ENCODE peak calls at places on chromosome 19, in four cellular contexts. One of them, this sample, is unnamed.

GRCh38 chr19:42658148-42658547 is 63.4 kb upstream of the CEACAM8 start:
- DNase-seq in K562: no peak
- DNase-seq in GM12878: no peak
- DNase-seq in GM12891: no peak
- DNase-seq in this sample: no peak

GRCh38 chr19:35734889-35735288 is 7.4 kb downstream of the IGFLR1 start:
- DNase-seq in K562: no peak
- DNase-seq in GM12878: no peak
- DNase-seq in GM12891: no peak
- DNase-seq in this sample: no peak

GRCh38 chr19:1401138-1401888 is at the start of gene GAMT:
- DNase-seq in K562: peak
- DNase-seq in GM12878: no peak
- DNase-seq in GM12891: peak
- DNase-seq in this sample: no peak

GRCh38 chr19:51143486-51143885 is 1.4 kb downstream of the SIGLEC7 start:
- DNase-seq in K562: no peak
- DNase-seq in GM12878: no peak
- DNase-seq in GM12891: no peak
- DNase-seq in this sample: no peak

GRCh38 chr19:50677636-50678035 is 28.4 kb downstream of the C19orf81 start:
- DNase-seq in K562: no peak
- DNase-seq in GM12878: no peak
- DNase-seq in GM12891: no peak
- DNase-seq in this sample: no peak

GRCh38 chr19:2050991-2051770 is at the start of gene MKNK2:
- DNase-seq in K562: peak
- DNase-seq in GM12878: no peak
- DNase-seq in GM12891: peak
- DNase-seq in this sample: peak

GRCh38 chr19:2561895-2562294 is 86.0 kb downstream of the GADD45B start:
- DNase-seq in K562: no peak
- DNase-seq in GM12878: peak
- DNase-seq in GM12891: peak
- DNase-seq in this sample: peak

GRCh38 chr19:482186-483041 is 13.9 kb upstream of the MADCAM1 start:
- DNase-seq in K562: no peak
- DNase-seq in GM12878: no peak
- DNase-seq in GM12891: no peak
- DNase-seq in this sample: no peak

GRCh38 chr19:45879055-45879454 is 6.9 kb downstream of the IRF2BP1 start:
- DNase-seq in K562: no peak
- DNase-seq in GM12878: no peak
- DNase-seq in GM12891: no peak
- DNase-seq in this sample: no peak

GRCh38 chr19:39413903-39414608 is 1.6 kb downstream of the PLEKHG2 start:
- DNase-seq in K562: peak
- DNase-seq in GM12878: no peak
- DNase-seq in GM12891: no peak
- DNase-seq in this sample: no peak

GRCh38 chr19:11984986-11985385 is 20.1 kb downstream of the ZNF763 start:
- DNase-seq in K562: peak
- DNase-seq in GM12878: no peak
- DNase-seq in GM12891: no peak
- DNase-seq in this sample: no peak

GRCh38 chr19:40650749-40651305 is 39.6 kb downstream of the NUMBL start:
- DNase-seq in K562: no peak
- DNase-seq in GM12878: no peak
- DNase-seq in GM12891: no peak
- DNase-seq in this sample: no peak

GRCh38 chr19:30781047-30781446 is 408.9 kb downstream of the ZNF536 start:
- DNase-seq in K562: no peak
- DNase-seq in GM12878: no peak
- DNase-seq in GM12891: no peak
- DNase-seq in this sample: no peak

GRCh38 chr19:772730-773436 is 22.0 kb downstream of the MISP start:
- DNase-seq in K562: no peak
- DNase-seq in GM12878: no peak
- DNase-seq in GM12891: no peak
- DNase-seq in this sample: no peak

GRCh38 chr19:16604615-16605014 is 23.4 kb downstream of the MED26 start:
- DNase-seq in K562: no peak
- DNase-seq in GM12878: no peak
- DNase-seq in GM12891: no peak
- DNase-seq in this sample: no peak

DNA sequence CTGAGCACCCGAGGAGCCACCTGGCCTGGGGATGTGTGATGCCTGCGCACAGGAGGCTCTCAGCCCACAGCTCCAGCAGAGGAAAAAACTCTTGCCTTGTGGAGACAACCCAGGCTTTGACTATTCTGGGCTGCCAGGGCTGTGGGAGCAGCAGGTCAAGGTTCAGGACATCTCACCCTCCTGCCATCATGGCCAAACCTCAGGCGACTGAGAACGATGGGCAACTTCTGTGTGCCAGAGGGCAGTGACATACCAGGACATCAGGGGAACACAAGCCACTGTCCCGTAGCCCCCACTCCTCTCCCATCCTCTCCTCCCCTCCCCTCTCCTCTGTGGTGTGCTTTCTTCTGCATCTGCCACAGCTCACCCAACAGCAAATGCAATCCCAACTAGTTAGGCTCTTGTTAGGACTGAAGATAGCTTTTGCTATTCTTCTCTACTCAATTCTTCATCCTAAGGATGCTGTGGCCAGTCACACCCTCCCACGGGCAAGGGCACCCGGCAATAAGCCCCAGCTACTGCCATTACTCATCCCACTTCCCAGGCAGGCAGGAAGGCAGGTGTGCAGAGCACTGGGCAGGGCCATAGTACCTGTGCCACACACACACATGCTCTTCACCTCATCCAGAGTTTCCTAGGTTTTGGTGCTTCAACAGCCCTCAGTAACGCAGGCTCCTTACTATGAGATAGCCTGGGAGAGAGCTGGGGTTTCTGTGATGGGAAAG is 16.8 kb downstream of the ELL start:
- DNase-seq in K562: no peak
- DNase-seq in GM12878: no peak
- DNase-seq in GM12891: no peak
- DNase-seq in this sample: no peak
- TF ChIP-seq SPI1 in K562: no peak
- TF ChIP-seq SPI1 in GM12878: no peak
- TF ChIP-seq SPI1 in GM12891: no peak
- TF ChIP-seq SPI1 in this sample: no peak

GRCh38 chr19:49445997-49446396 is 4.7 kb upstream of the SLC17A7 start:
- DNase-seq in K562: no peak
- DNase-seq in GM12878: no peak
- DNase-seq in GM12891: no peak
- DNase-seq in this sample: no peak
- TF ChIP-seq SPI1 in K562: no peak
- TF ChIP-seq SPI1 in GM12878: no peak
- TF ChIP-seq SPI1 in GM12891: no peak
- TF ChIP-seq SPI1 in this sample: no peak

GRCh38 chr19:13243971-13244370 is 93.8 kb downstream of the IER2 start:
- DNase-seq in K562: no peak
- DNase-seq in GM12878: no peak
- DNase-seq in GM12891: no peak
- DNase-seq in this sample: no peak
- TF ChIP-seq SPI1 in K562: no peak
- TF ChIP-seq SPI1 in GM12878: no peak
- TF ChIP-seq SPI1 in GM12891: no peak
- TF ChIP-seq SPI1 in this sample: no peak

GRCh38 chr19:54660306-54660705 is 2.5 kb upstream of the LILRB4 start:
- DNase-seq in K562: no peak
- DNase-seq in GM12878: no peak
- DNase-seq in GM12891: no peak
- DNase-seq in this sample: no peak

GRCh38 chr19:54653181-54653809 is 9.5 kb upstream of the LILRB4 start:
- DNase-seq in K562: peak
- DNase-seq in GM12878: no peak
- DNase-seq in GM12891: no peak
- DNase-seq in this sample: no peak

GRCh38 chr19:54650108-54650666 is 12.6 kb upstream of the LILRB4 start:
- DNase-seq in K562: no peak
- DNase-seq in GM12878: no peak
- DNase-seq in GM12891: no peak
- DNase-seq in this sample: no peak

DNA sequence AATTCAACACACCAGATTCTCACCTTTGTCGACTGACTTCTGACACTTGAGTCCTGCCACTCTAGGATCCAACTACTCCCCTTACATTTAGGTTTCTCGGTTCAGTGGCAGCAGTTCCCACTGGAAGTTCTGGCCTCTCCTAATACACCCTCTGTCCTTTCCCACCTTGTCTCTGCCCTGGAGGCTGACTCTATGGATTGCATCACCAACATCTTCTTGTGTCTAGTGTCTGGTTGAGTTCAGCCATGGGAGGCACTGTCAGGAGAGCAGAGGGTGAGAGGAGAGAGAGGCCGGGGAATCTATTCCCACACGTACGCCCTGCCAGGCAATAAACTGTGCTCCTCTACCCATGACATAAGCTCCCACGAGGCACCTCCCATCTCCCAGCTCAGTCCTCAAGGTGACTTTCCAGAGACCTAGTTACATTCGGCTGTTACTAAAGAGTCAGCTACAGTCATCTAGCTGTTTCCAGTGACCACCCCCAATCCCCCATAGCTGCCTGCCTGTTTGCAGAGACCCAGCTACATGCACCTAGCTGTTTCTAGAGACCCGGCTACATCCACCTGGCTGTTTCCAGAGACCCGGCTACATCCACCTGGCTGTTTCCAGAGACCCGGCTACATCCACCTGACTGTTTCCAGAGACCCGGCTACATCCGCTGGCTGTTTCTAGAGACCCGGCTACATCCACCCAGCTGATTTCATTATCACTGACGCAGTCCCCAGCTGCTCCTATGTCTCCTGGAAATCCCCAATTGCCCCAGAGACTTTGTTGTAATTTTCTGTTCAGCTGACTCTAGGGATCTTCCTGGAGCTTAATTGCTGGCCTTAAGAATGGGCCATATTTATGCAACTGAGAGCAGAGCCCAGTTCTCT is 8.1 kb upstream of the LILRB4 start:
- DNase-seq in K562: peak
- DNase-seq in GM12878: no peak
- DNase-seq in GM12891: no peak
- DNase-seq in this sample: no peak
- TF ChIP-seq SPI1 in K562: no peak
- TF ChIP-seq SPI1 in GM12878: no peak
- TF ChIP-seq SPI1 in GM12891: no peak
- TF ChIP-seq SPI1 in this sample: no peak